ENCODE peak calls at places on chromosomes 7 and 10, in six cellular contexts. R is progenitor cell of endocrine pancreas, K is cardiac fibroblast, Q is AG09319, W is HFFc6, U is lower leg skin. Z is an unnamed sample.

GRCh38 chr10:31776159-31776558 is 152.5 kb downstream of the ARHGAP12 start:
- DNase-seq in U (no peak), K (no peak), R (no peak), W (no peak), Q (no peak), Z (no peak)

GRCh38 chr10:117134084-117135025 is 3.7 kb downstream of the VAX1 start:
- DNase-seq in W (no peak), Q (no peak), R (no peak), K (no peak), U (no peak), Z (no peak)

GRCh38 chr7:99124236-99124635 is 19.7 kb downstream of the SMURF1 start:
- DNase-seq in Q (no peak), K (no peak), R (no peak), U (no peak), W (no peak), Z (no peak)

GRCh38 chr7:6589829-6590644 is at the start of gene INTS15:
- DNase-seq in R (peak), K (peak), Q (peak), W (peak), U (peak), Z (peak)

GRCh38 chr7:139667377-139667776 is 110.4 kb downstream of the HIPK2 start:
- DNase-seq in W (no peak), K (no peak), U (no peak), Q (no peak), R (no peak), Z (no peak)

GRCh38 chr7:8114175-8114574 is 145.6 kb downstream of the GLCCI1 start:
- DNase-seq in W (no peak), U (no peak), R (no peak), Q (no peak), K (no peak), Z (no peak)

GRCh38 chr10:114822771-114823463 is 1.3 kb downstream of the FHIP2A start:
- DNase-seq in Q (peak), U (no peak), W (peak), R (no peak), K (peak), Z (peak)

GRCh38 chr7:81173766-81174281 is 255.0 kb upstream of the SEMA3C start:
- DNase-seq in U (no peak), Q (no peak), K (peak), W (peak), R (no peak), Z (peak)

GRCh38 chr10:102064868-102065560 is at the start of gene HPS6:
- DNase-seq in R (peak), W (peak), U (peak), K (peak), Q (peak), Z (peak)

GRCh38 chr10:114239117-114239993 is at the start of gene VWA2:
- DNase-seq in Q (no peak), W (no peak), U (no peak), K (no peak), R (peak), Z (no peak)

GRCh38 chr7:95558866-95559265 is 37.5 kb downstream of the PDK4 start:
- DNase-seq in Q (no peak), U (no peak), R (no peak), W (no peak), K (no peak), Z (no peak)

GRCh38 chr7:64463636-64464375 is 99.1 kb downstream of the ZNF680 start:
- DNase-seq in R (no peak), W (no peak), U (peak), Q (peak), K (peak), Z (peak)

GRCh38 chr10:101050206-101051069 is 11.4 kb upstream of the KAZALD1 start:
- DNase-seq in R (peak), U (peak), W (peak), K (peak), Q (no peak), Z (peak)

GRCh38 chr7:101567231-101567630 is 61.9 kb downstream of the MYL10 start:
- DNase-seq in Q (no peak), W (no peak), U (peak), R (no peak), K (no peak), Z (no peak)

GRCh38 chr10:109166935-109167334 is 756.4 kb downstream of the XPNPEP1 start:
- DNase-seq in K (no peak), U (no peak), Q (no peak), W (peak), R (no peak), Z (no peak)

GRCh38 chr7:106426803-106427202 is 142.0 kb upstream of the NAMPT start:
- DNase-seq in W (no peak), K (no peak), U (no peak), Q (no peak), R (no peak), Z (no peak)

GRCh38 chr10:34701194-34701593 is 113.9 kb downstream of the PARD3 start:
- DNase-seq in Q (no peak), R (no peak), K (no peak), W (no peak), U (no peak), Z (no peak)

GRCh38 chr10:109891105-109891504 is 32.2 kb downstream of the XPNPEP1 start:
- DNase-seq in Q (no peak), R (no peak), U (no peak), W (peak), K (no peak), Z (no peak)

GRCh38 chr10:62755662-62756653 is 48.6 kb upstream of the ADO start:
- DNase-seq in W (no peak), Q (no peak), R (no peak), U (no peak), K (no peak), Z (no peak)

GRCh38 chr7:100583132-100584045 is 2.5 kb downstream of the LRCH4 start:
- DNase-seq in W (no peak), Q (no peak), R (no peak), K (peak), U (peak), Z (peak)

DNA sequence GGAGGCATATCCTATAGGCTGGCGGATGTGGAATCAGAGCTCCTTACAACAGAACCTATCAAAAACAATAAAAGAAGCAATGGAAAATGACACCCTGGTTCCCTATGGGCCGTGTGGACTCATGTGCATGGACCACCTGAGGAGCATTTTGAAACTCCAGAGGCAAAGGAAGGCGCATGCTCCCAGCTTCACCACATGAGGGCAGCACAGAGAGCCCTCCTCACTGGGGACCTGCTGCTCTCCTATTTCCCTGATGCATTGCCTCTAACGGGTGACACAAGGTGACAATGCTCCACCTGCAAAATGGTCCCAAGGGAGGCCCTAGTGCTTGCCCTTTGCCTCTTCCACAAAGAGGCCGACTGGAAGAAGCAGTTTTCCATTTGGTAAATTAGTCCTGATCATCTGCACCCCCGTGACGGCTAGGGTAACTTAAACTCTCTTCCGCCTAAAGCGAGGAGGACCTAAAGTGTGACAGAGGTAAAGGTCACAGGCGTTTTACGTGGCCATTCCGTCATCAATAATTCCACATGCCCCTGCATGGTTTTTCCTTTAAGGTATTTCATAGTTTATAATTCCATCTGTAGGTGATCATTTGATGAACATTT is 67.7 kb downstream of the GPAM start:
- DNase-seq in K (peak), W (peak), U (no peak), Q (no peak), R (peak), Z (no peak)
- TF ChIP-seq CTCF in K (peak), W (peak), U (no peak), Q (peak), R (peak), Z (peak)

GRCh38 chr10:103775786-103776185 is 79.6 kb downstream of the SH3PXD2A start:
- DNase-seq in K (no peak), R (no peak), Q (no peak), W (no peak), U (no peak), Z (no peak)
- TF ChIP-seq CTCF in K (no peak), R (no peak), Q (no peak), W (no peak), U (no peak), Z (no peak)

GRCh38 chr7:39372383-39372782 is 193.8 kb upstream of the YAE1 start:
- DNase-seq in W (no peak), K (no peak), U (no peak), Q (no peak), R (no peak), Z (no peak)

GRCh38 chr7:39375874-39376190 is 190.4 kb upstream of the YAE1 start:
- DNase-seq in U (no peak), W (no peak), Q (no peak), R (no peak), K (no peak), Z (no peak)

GRCh38 chr7:39379416-39379815 is 186.8 kb upstream of the YAE1 start:
- DNase-seq in W (no peak), Q (no peak), R (no peak), U (no peak), K (no peak), Z (no peak)

GRCh38 chr7:39375047-39375873 is 190.9 kb upstream of the YAE1 start:
- DNase-seq in W (no peak), U (no peak), Q (no peak), R (no peak), K (no peak), Z (no peak)
- TF ChIP-seq CTCF in W (no peak), U (no peak), Q (no peak), R (no peak), K (no peak), Z (no peak)

DNA sequence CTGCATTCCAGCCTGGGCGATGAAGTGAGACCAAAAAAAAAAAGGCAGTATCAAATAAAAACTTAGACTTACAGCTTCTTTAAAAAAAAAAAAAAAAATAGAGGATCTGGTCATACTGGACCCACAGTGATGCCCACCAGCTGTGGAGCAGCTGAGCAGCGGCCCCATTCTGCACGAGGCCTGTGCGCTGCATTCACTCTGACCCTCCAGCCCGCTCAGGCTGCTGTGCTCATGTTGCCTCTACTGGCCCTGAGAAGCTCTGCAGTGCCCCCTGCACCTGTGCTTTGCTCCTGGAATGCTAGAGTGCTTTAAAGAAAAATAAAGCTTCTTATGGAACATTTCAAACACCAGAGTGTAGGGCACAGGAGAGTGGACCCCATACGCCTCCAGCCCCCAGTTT is 33.2 kb downstream of the TMEM120A start:
- DNase-seq in W (no peak), R (no peak), U (no peak), K (no peak), Q (no peak), Z (no peak)
- TF ChIP-seq CTCF in W (no peak), R (peak), U (no peak), K (no peak), Q (no peak), Z (peak)

GRCh38 chr7:109983618-109984017 is 1107.3 kb upstream of the LRRN3 start:
- DNase-seq in R (no peak), W (no peak), Q (no peak), U (no peak), K (no peak), Z (no peak)

GRCh38 chr7:109984726-109985125 is 1106.2 kb upstream of the LRRN3 start:
- DNase-seq in K (no peak), U (no peak), W (peak), Q (no peak), R (no peak), Z (no peak)

GRCh38 chr7:109986701-109987100 is 1104.2 kb upstream of the LRRN3 start:
- DNase-seq in R (no peak), K (no peak), U (no peak), W (no peak), Q (no peak), Z (no peak)
- TF ChIP-seq CTCF in R (no peak), K (no peak), U (no peak), W (no peak), Q (no peak), Z (no peak)

DNA sequence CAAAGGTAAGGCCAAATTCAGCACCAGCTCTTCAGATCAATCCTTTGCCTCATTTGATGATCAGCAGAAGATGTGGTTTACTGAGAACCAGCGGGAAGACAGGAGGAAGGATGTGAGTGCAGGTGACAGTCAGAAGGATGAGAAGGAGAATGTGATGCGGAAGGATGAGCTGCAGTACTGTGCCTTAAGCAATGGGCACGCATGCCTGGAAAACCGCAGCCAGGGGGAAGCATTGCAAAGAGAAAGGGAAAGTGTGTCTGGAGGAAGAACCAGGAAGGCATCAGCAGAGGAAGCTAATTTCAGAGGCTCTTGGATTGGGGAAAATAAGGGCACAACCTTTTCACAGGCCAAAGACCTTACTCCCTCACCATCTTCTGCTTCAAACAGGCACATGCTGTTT is 25.7 kb downstream of the C10orf71 start:
- DNase-seq in W (no peak), Q (no peak), K (no peak), R (no peak), U (peak), Z (no peak)
- TF ChIP-seq CTCF in W (peak), Q (no peak), K (no peak), R (no peak), U (no peak), Z (peak)

DNA sequence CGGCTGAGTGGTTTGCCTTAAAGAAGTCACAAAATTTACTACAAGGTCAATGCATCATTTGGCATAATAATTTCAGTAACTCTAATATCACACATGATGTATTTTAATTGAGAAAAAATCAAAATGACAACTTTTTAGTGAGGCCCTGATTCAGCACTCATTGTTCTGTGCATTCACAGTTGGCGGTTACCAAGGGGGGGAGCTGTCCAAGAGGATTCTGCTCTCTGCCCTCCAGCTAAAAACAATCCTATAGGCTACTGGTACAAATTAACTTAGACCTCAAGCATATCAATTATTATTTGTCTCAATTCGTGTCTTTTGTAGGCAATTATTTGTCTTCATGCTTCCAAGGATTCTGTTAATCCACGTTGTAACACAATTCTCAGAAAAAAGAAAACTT is 111.9 kb upstream of the NOBOX start:
- DNase-seq in K (no peak), W (no peak), U (no peak), Q (no peak), R (no peak), Z (no peak)
- TF ChIP-seq CTCF in K (no peak), W (no peak), U (no peak), Q (no peak), R (no peak), Z (no peak)